ENCODE peak calls at places on chromosome 11, in seven cellular contexts. U is AG04450; P is fibroblast of lung; S is CD4-positive, alpha-beta memory T cell; K is sigmoid colon; L is transverse colon; Y is GM12878. B is an unnamed sample.
A peak's percentile ranks its signal among the peaks of the same experiment; 100 is the strongest.

GRCh38 chr11:1008001-1008400 is 28.5 kb downstream of the MUC6 start:
- DNase-seq in L (no peak), S (no peak), Y (no peak), K (no peak), P (no peak), U (no peak), B (no peak)

GRCh38 chr11:34075178-34075820 is 23.8 kb downstream of the CAPRIN1 start:
- DNase-seq in Y (no peak), L (no peak), P (peak; percentile 84), U (no peak), S (no peak), K (no peak), B (no peak)

GRCh38 chr11:102914238-102915043 is 39.7 kb upstream of the MMP12 start:
- DNase-seq in L (peak; percentile 13), U (peak; percentile 15), P (peak; percentile 31), Y (no peak), K (peak; percentile 66), S (no peak), B (no peak)

GRCh38 chr11:111765320-111765983 is 737 bp downstream of the PPP2R1B start:
- DNase-seq in L (no peak), K (no peak), P (peak; percentile 4), U (no peak), S (no peak), Y (no peak), B (peak; percentile 5)

GRCh38 chr11:13698147-13698546 is 29.7 kb downstream of the FAR1 start:
- DNase-seq in S (no peak), U (no peak), Y (no peak), P (no peak), K (no peak), L (no peak), B (no peak)

GRCh38 chr11:118186346-118187107 is 10.1 kb upstream of the SCN2B start:
- DNase-seq in L (no peak), K (no peak), U (no peak), Y (no peak), P (no peak), S (no peak), B (no peak)

GRCh38 chr11:14906614-14907392 is 14.8 kb upstream of the CYP2R1 start:
- DNase-seq in U (no peak), P (no peak), L (no peak), Y (no peak), K (no peak), S (no peak), B (no peak)

GRCh38 chr11:57299150-57299737 is 25.5 kb downstream of the TNKS1BP1 start:
- DNase-seq in K (no peak), U (no peak), Y (no peak), L (no peak), S (no peak), P (no peak), B (no peak)

GRCh38 chr11:79458712-79459111 is 17.9 kb upstream of the TENM4 start:
- DNase-seq in U (no peak), P (no peak), K (no peak), Y (no peak), L (no peak), S (no peak), B (no peak)

GRCh38 chr11:85759915-85760314 is 51.0 kb downstream of the SYTL2 start:
- DNase-seq in U (peak; percentile 76), K (no peak), S (no peak), P (peak; percentile 84), L (no peak), Y (no peak), B (no peak)

GRCh38 chr11:41978951-41979350 is 519.5 kb upstream of the LRRC4C start:
- DNase-seq in K (no peak), U (no peak), P (peak; percentile 29), Y (no peak), L (no peak), S (no peak), B (no peak)

GRCh38 chr11:59029490-59029889 is 56.6 kb upstream of the GLYATL1B start:
- DNase-seq in U (no peak), S (no peak), L (no peak), K (no peak), Y (no peak), P (no peak), B (no peak)

GRCh38 chr11:65430406-65431217 is 8.0 kb downstream of the NEAT1 start:
- DNase-seq in K (peak; percentile 58), S (peak; percentile 49), U (no peak), P (peak; percentile 51), L (peak; percentile 26), Y (no peak), B (peak; percentile 72)

GRCh38 chr11:14110629-14111028 is 148.1 kb downstream of the SPON1 start:
- DNase-seq in P (no peak), L (no peak), K (no peak), S (no peak), Y (no peak), U (no peak), B (no peak)

GRCh38 chr11:85934599-85935169 is 79.5 kb downstream of the CCDC83 start:
- DNase-seq in S (no peak), K (no peak), L (no peak), U (no peak), P (peak; percentile 22), Y (no peak), B (no peak)

GRCh38 chr11:48162197-48162886 is 54.3 kb upstream of the OR4B1 start:
- DNase-seq in U (no peak), S (no peak), Y (no peak), K (no peak), L (no peak), P (no peak), B (no peak)

GRCh38 chr11:103582351-103582909 is 454.0 kb upstream of the DDI1 start:
- DNase-seq in Y (no peak), L (no peak), U (no peak), S (no peak), P (no peak), K (no peak), B (no peak)

GRCh38 chr11:124829986-124830385 is 29.8 kb upstream of the MSANTD2 start:
- DNase-seq in L (no peak), Y (no peak), K (no peak), S (no peak), P (peak; percentile 52), U (no peak), B (no peak)

GRCh38 chr11:9230291-9230690 is 34.9 kb downstream of the DENND5A start:
- DNase-seq in U (no peak), K (no peak), P (no peak), L (no peak), S (no peak), Y (no peak), B (no peak)

GRCh38 chr11:74592441-74593362 is at the start of gene POLD3:
- DNase-seq in K (peak; percentile 95), Y (peak; percentile 67), S (peak; percentile 96), U (peak; percentile 51), L (peak; percentile 96), P (peak; percentile 86), B (peak; percentile 86)

GRCh38 chr11:12205330-12205729 is 94.9 kb downstream of the MICAL2 start:
- DNase-seq in S (no peak), U (no peak), L (no peak), K (no peak), P (peak; percentile 82), Y (no peak), B (no peak)

GRCh38 chr11:75719089-75719638 is 1.5 kb downstream of the MOGAT2 start:
- DNase-seq in L (peak; percentile 38), P (no peak), U (no peak), K (no peak), Y (peak; percentile 26), S (no peak), B (no peak)

GRCh38 chr11:59787816-59788215 is 22.8 kb downstream of the MRPL16 start:
- DNase-seq in U (no peak), S (no peak), L (no peak), Y (no peak), K (no peak), P (peak; percentile 80), B (no peak)

DNA sequence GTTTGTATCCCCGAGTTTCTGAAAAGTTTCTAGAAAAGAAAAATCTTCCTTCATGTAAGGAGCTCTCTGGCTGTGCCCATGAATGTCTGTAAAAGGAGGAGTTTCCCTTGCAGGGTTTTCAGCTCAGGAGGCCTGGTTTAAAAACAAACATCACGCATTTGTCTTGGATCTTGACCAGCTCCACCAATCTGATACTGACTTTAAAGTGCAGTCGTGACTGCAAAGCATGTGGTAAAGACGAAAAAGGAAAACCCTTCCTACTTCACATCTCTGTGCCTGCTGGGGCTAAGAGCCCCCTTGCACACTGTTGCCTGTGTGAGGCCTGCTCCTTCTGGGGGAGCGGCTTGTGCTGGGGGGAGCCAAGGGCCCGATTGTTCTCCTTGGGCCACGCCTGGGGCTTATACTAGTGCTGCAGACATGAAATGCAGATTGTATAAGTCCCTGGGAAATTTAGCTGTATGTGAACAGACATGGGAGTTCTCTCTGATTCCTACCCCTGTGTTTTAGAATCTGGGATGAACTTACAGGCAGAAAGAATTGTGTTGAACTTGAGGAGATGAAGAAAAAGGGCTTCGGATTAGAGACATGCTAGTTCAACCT is 62.1 kb downstream of the ADAMTS15 start:
- DNase-seq in L (no peak), K (no peak), U (no peak), Y (no peak), S (no peak), P (peak; percentile 71), B (no peak)
- H3K27ac ChIP-seq in L (no peak overlapping the region), K (peak overlapping the region; percentile 57), U (peak overlapping the region; percentile 43), Y (no peak overlapping the region), S (no peak overlapping the region), P (no peak overlapping the region), B (no peak overlapping the region)

DNA sequence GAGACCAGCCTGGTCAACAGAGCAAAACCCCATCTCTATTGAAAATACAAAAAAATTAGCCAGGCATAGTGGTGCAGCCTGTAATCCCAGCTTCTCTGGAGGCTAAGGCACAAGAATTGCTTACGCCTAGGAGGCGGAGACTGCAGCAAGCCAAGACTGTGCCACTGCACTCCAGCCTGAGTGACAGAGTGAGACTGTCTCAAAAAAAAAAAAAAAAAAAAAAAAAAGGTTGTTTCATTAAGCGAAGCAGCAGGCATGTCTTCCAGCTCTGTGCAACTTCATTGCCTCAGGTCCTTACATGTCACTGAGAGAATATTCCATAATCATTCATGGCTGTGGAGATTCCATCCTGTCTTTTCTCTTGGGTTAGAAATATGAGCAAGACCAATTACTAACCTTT is 16.9 kb downstream of the GAB2 start:
- DNase-seq in U (no peak), K (no peak), S (no peak), L (no peak), P (no peak), Y (no peak), B (no peak)
- H3K27ac ChIP-seq in U (no peak overlapping the region), K (no peak overlapping the region), S (no peak overlapping the region), L (no peak overlapping the region), P (no peak overlapping the region), Y (no peak overlapping the region), B (no peak overlapping the region)

GRCh38 chr11:60858236-60858635 is 2.5 kb upstream of the PTGDR2 start:
- DNase-seq in S (no peak), U (no peak), L (no peak), K (no peak), P (no peak), Y (no peak), B (no peak)
- H3K27ac ChIP-seq in S (no peak overlapping the region), U (peak overlapping the region; percentile 31), L (no peak overlapping the region), K (no peak overlapping the region), P (no peak overlapping the region), Y (no peak overlapping the region), B (no peak overlapping the region)

GRCh38 chr11:94876222-94876621 is 97.1 kb downstream of the CWC15 start:
- DNase-seq in K (no peak), P (no peak), S (no peak), U (no peak), L (no peak), Y (no peak), B (no peak)
- H3K27ac ChIP-seq in K (peak overlapping the region; percentile 87), P (peak overlapping the region; percentile 84), S (no peak overlapping the region), U (peak overlapping the region; percentile 99), L (peak overlapping the region; percentile 52), Y (no peak overlapping the region), B (no peak overlapping the region)

GRCh38 chr11:47061429-47062178 is 115.1 kb downstream of the ARFGAP2 start:
- DNase-seq in K (no peak), P (no peak), S (no peak), U (no peak), Y (no peak), L (no peak), B (no peak)
- H3K27ac ChIP-seq in K (no peak overlapping the region), P (no peak overlapping the region), S (no peak overlapping the region), U (no peak overlapping the region), Y (no peak overlapping the region), L (no peak overlapping the region), B (no peak overlapping the region)